ENCODE peak calls at places on chromosomes 7 and 10, in five cellular contexts. One of them, this sample, is unnamed.
A peak's percentile ranks its signal among the peaks of the same experiment; 100 is the strongest.

GRCh38 chr7:12434012-12434642 is 30.5 kb upstream of the VWDE start:
- DNase-seq in kidney: no peak
- DNase-seq in cardiac fibroblast: no peak
- DNase-seq in tibial nerve: no peak
- DNase-seq in NCI-H748 treated with DMSO at 0.1 percent for 48 hours: peak; percentile 22
- DNase-seq in this sample: no peak

GRCh38 chr7:158365332-158365731 is 222.3 kb downstream of the PTPRN2 start:
- DNase-seq in kidney: no peak
- DNase-seq in cardiac fibroblast: no peak
- DNase-seq in tibial nerve: no peak
- DNase-seq in NCI-H748 treated with DMSO at 0.1 percent for 48 hours: no peak
- DNase-seq in this sample: no peak

GRCh38 chr10:5070648-5071410 is 23.4 kb upstream of the AKR1C3 start:
- DNase-seq in kidney: no peak
- DNase-seq in cardiac fibroblast: peak; percentile 79
- DNase-seq in tibial nerve: no peak
- DNase-seq in NCI-H748 treated with DMSO at 0.1 percent for 48 hours: peak; percentile 8
- DNase-seq in this sample: no peak

GRCh38 chr7:4610768-4611467 is 71.2 kb upstream of the FOXK1 start:
- DNase-seq in kidney: peak; percentile 48
- DNase-seq in cardiac fibroblast: peak; percentile 78
- DNase-seq in tibial nerve: no peak
- DNase-seq in NCI-H748 treated with DMSO at 0.1 percent for 48 hours: peak; percentile 75
- DNase-seq in this sample: no peak

GRCh38 chr7:134865001-134865845 is 85.8 kb downstream of the CALD1 start:
- DNase-seq in kidney: no peak
- DNase-seq in cardiac fibroblast: peak; percentile 64
- DNase-seq in tibial nerve: no peak
- DNase-seq in NCI-H748 treated with DMSO at 0.1 percent for 48 hours: no peak
- DNase-seq in this sample: no peak

GRCh38 chr7:69190738-69191137 is 407.5 kb upstream of the AUTS2 start:
- DNase-seq in kidney: no peak
- DNase-seq in cardiac fibroblast: no peak
- DNase-seq in tibial nerve: no peak
- DNase-seq in NCI-H748 treated with DMSO at 0.1 percent for 48 hours: no peak
- DNase-seq in this sample: no peak

GRCh38 chr10:61882621-61883375 is 18.7 kb upstream of the ARID5B start:
- DNase-seq in kidney: no peak
- DNase-seq in cardiac fibroblast: no peak
- DNase-seq in tibial nerve: no peak
- DNase-seq in NCI-H748 treated with DMSO at 0.1 percent for 48 hours: no peak
- DNase-seq in this sample: no peak

GRCh38 chr10:133350950-133351329 is 3.8 kb downstream of the PRAP1 start:
- DNase-seq in kidney: no peak
- DNase-seq in cardiac fibroblast: no peak
- DNase-seq in tibial nerve: no peak
- DNase-seq in NCI-H748 treated with DMSO at 0.1 percent for 48 hours: no peak
- DNase-seq in this sample: no peak

GRCh38 chr10:34702982-34703381 is 112.1 kb downstream of the PARD3 start:
- DNase-seq in kidney: no peak
- DNase-seq in cardiac fibroblast: no peak
- DNase-seq in tibial nerve: no peak
- DNase-seq in NCI-H748 treated with DMSO at 0.1 percent for 48 hours: no peak
- DNase-seq in this sample: no peak

GRCh38 chr7:96640054-96640453 is 69.6 kb downstream of the SEM1 start:
- DNase-seq in kidney: no peak
- DNase-seq in cardiac fibroblast: no peak
- DNase-seq in tibial nerve: no peak
- DNase-seq in NCI-H748 treated with DMSO at 0.1 percent for 48 hours: no peak
- DNase-seq in this sample: no peak

GRCh38 chr10:21166557-21167287 is 269.6 kb upstream of the NEBL start:
- DNase-seq in kidney: no peak
- DNase-seq in cardiac fibroblast: no peak
- DNase-seq in tibial nerve: no peak
- DNase-seq in NCI-H748 treated with DMSO at 0.1 percent for 48 hours: peak; percentile 28
- DNase-seq in this sample: peak; percentile 25

GRCh38 chr7:151864081-151864480 is 12.8 kb downstream of the PRKAG2 start:
- DNase-seq in kidney: peak; percentile 62
- DNase-seq in cardiac fibroblast: no peak
- DNase-seq in tibial nerve: no peak
- DNase-seq in NCI-H748 treated with DMSO at 0.1 percent for 48 hours: no peak
- DNase-seq in this sample: no peak

This sample was measured in DMS153.